ENCODE peak calls at places on chromosome 13, in four cellular contexts. K is A549, P is DND-41, C is dorsolateral prefrontal cortex. E is an unnamed sample.

GRCh38 chr13:26270707-26271106 is 16.8 kb downstream of the CDK8 start:
- DNase-seq in K (no peak), P (no peak), C (no peak), E (no peak)

GRCh38 chr13:31945202-31945978 is 86.2 kb upstream of the FRY start:
- DNase-seq in K (no peak), P (no peak), C (peak), E (no peak)

GRCh38 chr13:59356607-59357006 is 807.1 kb downstream of the DIAPH3 start:
- DNase-seq in K (no peak), P (no peak), C (peak), E (no peak)

GRCh38 chr13:53782400-53783030 is 753.9 kb downstream of the OLFM4 start:
- DNase-seq in K (peak), P (peak), C (no peak), E (no peak)

GRCh38 chr13:80235559-80236296 is 105.2 kb downstream of the SPRY2 start:
- DNase-seq in K (no peak), P (no peak), C (no peak), E (no peak)

GRCh38 chr13:114140909-114141255 is 8.5 kb upstream of the RASA3 start:
- DNase-seq in K (no peak), P (no peak), C (no peak), E (peak)

GRCh38 chr13:76707360-76707759 is 178.8 kb downstream of the KCTD12 start:
- DNase-seq in K (no peak), P (no peak), C (no peak), E (no peak)

GRCh38 chr13:74006666-74007065 is 127.5 kb downstream of the KLF12 start:
- DNase-seq in K (no peak), P (no peak), C (no peak), E (no peak)

GRCh38 chr13:95296326-95296939 is 4.8 kb downstream of the ABCC4 start:
- DNase-seq in K (peak), P (no peak), C (no peak), E (peak)

GRCh38 chr13:113854238-113855011 is 9.5 kb downstream of the GAS6 start:
- DNase-seq in K (no peak), P (peak), C (no peak), E (no peak)

GRCh38 chr13:20150561-20150960 is 10.3 kb downstream of the GJA3 start:
- DNase-seq in K (no peak), P (no peak), C (no peak), E (no peak)

GRCh38 chr13:46738055-46738454 is 58.9 kb downstream of the ESD start:
- DNase-seq in K (no peak), P (no peak), C (no peak), E (no peak)

GRCh38 chr13:103291693-103292572 is 225.7 kb upstream of the SLC10A2 start:
- DNase-seq in K (no peak), P (no peak), C (no peak), E (no peak)

GRCh38 chr13:82688400-82688999 is 1193.8 kb downstream of the SLITRK1 start:
- DNase-seq in K (no peak), P (no peak), C (no peak), E (peak)

GRCh38 chr13:73767191-73767741 is 366.9 kb downstream of the KLF12 start:
- DNase-seq in K (no peak), P (no peak), C (no peak), E (peak)

GRCh38 chr13:70107498-70108271 is at the start of gene ATXN8OS:
- DNase-seq in K (no peak), P (no peak), C (peak), E (no peak)

GRCh38 chr13:38582133-38582532 is 104.7 kb upstream of the FREM2 start:
- DNase-seq in K (peak), P (peak), C (no peak), E (no peak)

GRCh38 chr13:47459512-47459911 is 541.6 kb downstream of the SUCLA2 start:
- DNase-seq in K (no peak), P (no peak), C (no peak), E (no peak)

GRCh38 chr13:41306271-41307150 is 4.6 kb upstream of the NAA16 start:
- DNase-seq in K (no peak), P (no peak), C (no peak), E (no peak)
- H3K4me3 ChIP-seq in K (no peak), P (no peak), C (no peak), E (no peak)

DNA sequence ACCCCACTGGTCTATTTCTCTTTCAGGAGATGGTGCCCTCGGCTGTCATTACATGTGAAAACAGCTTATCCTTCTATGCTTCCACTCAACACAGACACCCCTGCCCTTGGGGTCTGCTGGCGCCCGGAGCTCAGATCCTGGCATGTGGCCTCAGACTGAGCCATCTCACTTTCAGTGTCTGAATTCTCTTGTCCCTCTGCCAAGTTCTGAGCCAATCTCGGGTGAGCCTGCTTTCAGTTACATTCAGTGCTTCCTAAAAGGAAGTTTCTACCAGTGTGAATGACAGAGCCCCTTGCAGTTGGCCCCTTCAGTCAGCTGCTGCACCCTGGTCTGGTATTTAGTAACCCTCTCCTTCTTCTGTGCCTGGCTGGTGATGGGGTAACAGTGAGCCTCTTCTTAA is 293.6 kb downstream of the DNAJC15 start:
- DNase-seq in K (no peak), P (no peak), C (no peak), E (no peak)
- H3K27ac ChIP-seq in K (no peak), P (no peak), C (peak), E (no peak)

GRCh38 chr13:98541211-98541610 is 35.7 kb downstream of the STK24 start:
- DNase-seq in K (no peak), P (no peak), C (no peak), E (no peak)
- H3K4me3 ChIP-seq in K (no peak), P (no peak), C (no peak), E (no peak)

GRCh38 chr13:48505597-48506091 is 27.2 kb downstream of the RCBTB2 start:
- DNase-seq in K (no peak), P (peak), C (no peak), E (peak)
- H3K27ac ChIP-seq in K (no peak), P (peak), C (peak), E (peak)

GRCh38 chr13:51995677-51996551 is 15.3 kb downstream of the ATP7B start:
- DNase-seq in K (no peak), P (no peak), C (no peak), E (no peak)
- H3K4me3 ChIP-seq in K (no peak), P (no peak), C (no peak), E (no peak)

DNA sequence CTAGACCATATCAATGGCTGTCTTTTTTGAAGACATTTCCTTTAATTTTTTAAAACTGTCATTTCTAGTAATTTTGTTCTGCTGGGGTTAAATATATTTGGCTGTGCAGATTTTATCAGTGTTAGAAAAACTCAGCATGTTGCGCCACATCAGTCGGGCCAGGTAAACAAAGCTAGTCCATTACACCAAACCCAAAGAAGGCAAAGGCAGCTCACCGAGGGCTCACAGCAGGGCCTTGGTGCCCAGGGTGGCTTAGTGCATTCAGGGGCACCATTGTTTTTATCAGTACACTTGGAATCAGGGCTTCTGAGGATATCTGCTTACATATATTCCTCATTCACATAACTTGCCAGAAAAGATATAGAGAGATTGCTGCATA is 22.2 kb downstream of the SPATA13 start:
- DNase-seq in K (no peak), P (no peak), C (no peak), E (no peak)
- H3K27ac ChIP-seq in K (no peak), P (no peak), C (no peak), E (no peak)

DNA sequence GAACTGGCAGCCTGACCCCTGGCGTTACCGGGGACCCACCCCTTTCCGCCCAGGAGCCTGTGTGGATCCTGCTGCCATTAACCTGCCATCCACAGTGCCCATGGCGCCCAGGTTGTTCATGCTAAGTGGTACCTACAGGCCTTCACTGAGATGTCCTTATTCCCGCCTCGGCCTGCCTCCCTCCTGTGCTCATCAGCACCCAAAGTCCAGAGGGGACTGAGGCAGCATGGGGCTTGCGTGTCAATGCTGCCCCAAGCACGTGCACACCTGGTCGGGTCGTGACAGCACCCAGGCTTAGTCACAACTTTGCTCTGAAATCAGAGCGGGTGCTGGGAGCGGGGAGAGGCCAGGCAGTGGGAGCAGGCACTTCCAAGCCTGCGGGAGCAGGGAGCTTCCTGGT is 3.7 kb upstream of the INTS6 start:
- DNase-seq in K (no peak), P (no peak), C (no peak), E (no peak)
- H3K4me3 ChIP-seq in K (no peak), P (no peak), C (no peak), E (no peak)

DNA sequence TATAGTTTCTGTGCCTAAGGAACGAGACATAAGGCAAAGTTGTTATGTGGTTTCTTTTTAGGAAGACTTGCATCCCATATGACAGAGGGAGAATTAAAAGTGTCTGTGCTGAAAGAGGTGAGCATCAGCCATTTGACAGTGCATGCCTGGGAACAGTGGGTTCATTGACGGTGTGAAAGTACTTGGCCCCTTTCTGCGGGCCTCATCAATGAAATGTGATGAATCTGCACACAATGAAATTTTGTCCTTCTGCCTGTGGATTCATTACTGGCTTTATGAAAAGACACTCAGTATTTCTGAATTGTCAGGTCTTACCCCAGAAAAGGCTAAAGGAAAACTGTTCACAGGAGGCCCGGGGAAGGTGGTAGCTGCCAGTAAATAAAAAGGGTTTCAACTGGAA is 295.8 kb downstream of the FOXO1 start:
- DNase-seq in K (no peak), P (no peak), C (no peak), E (no peak)
- H3K27ac ChIP-seq in K (no peak), P (no peak), C (no peak), E (no peak)

GRCh38 chr13:43805681-43806128 is 18.9 kb upstream of the ENOX1 start:
- DNase-seq in K (peak), P (no peak), C (no peak), E (no peak)

GRCh38 chr13:43800828-43801227 is 14.1 kb upstream of the ENOX1 start:
- DNase-seq in K (no peak), P (no peak), C (no peak), E (no peak)

GRCh38 chr13:43804461-43805070 is 17.8 kb upstream of the ENOX1 start:
- DNase-seq in K (peak), P (no peak), C (no peak), E (peak)

GRCh38 chr13:43802511-43802910 is 15.7 kb upstream of the ENOX1 start:
- DNase-seq in K (no peak), P (no peak), C (no peak), E (no peak)

DNA sequence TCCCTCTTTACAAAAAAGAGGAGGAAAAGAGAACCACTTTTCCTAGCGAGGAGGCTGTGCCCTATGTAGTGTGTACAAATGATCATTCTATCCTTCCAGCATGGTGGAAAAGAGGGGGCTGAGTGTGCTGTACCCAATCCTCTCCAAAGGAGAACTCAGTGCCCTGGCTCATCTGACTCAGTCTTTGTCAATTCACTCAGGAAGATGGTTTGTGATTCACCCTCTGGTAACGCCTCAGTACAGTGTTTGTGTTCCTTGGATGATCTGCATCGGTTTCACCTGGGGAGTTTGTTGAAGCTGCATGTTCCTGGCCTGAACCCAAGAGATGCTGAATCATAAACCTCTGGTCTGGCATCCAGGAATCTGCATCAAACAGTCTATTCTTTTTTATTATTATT is 18.3 kb upstream of the ENOX1 start:
- DNase-seq in K (peak), P (no peak), C (peak), E (peak)
- H3K4me3 ChIP-seq in K (peak), P (no peak), C (peak), E (no peak)

GRCh38 chr13:63449549-63449948 is 2033.9 kb upstream of the PCDH20 start:
- DNase-seq in K (no peak), P (no peak), C (no peak), E (no peak)

GRCh38 chr13:63448654-63449053 is 2033.0 kb upstream of the PCDH20 start:
- DNase-seq in K (no peak), P (no peak), C (no peak), E (no peak)

DNA sequence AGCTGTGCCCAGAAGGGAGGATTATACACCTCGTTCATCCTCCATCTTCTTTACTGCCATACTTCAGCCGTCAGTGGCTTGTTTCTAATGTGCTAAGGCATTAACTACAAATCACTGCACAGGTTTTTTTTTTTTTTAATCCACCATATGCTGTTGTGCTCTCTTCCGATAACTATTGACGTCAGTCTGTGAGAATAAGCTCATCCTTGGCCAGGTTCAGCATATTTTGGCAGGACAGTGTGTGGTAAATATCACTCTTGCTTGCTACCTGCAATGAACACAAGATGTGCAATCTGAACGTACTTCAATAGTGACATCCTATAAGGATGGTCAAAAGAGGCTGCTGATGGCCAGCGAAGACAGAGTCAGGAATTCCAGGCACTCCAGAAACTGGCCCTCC is 2030.7 kb upstream of the PCDH20 start:
- DNase-seq in K (no peak), P (no peak), C (no peak), E (no peak)
- H3K27ac ChIP-seq in K (no peak), P (no peak), C (no peak), E (no peak)

E was measured in CD4-positive, alpha-beta memory T cell.